ENCODE peak calls at places on chromosomes 5 and 9, in six cellular contexts. One of them, this sample, is unnamed. For H3K79me2, the result is how much of the 10 kb centered on the place peaks cover.

GRCh38 chr9:115046786-115047185 is 71.2 kb downstream of the TNC start:
- DNase-seq in HepG2: no peak
- DNase-seq in SK-N-SH: no peak
- DNase-seq in HCT116: no peak
- DNase-seq in K562: no peak
- DNase-seq in H1: no peak
- DNase-seq in this sample: no peak

GRCh38 chr5:176817864-176818377 is 7.6 kb downstream of the UNC5A start:
- DNase-seq in HepG2: no peak
- DNase-seq in SK-N-SH: peak
- DNase-seq in HCT116: no peak
- DNase-seq in K562: peak
- DNase-seq in H1: no peak
- DNase-seq in this sample: peak

GRCh38 chr9:20236676-20237075 is 385.6 kb downstream of the MLLT3 start:
- DNase-seq in HepG2: peak
- DNase-seq in SK-N-SH: no peak
- DNase-seq in HCT116: no peak
- DNase-seq in K562: no peak
- DNase-seq in H1: no peak
- DNase-seq in this sample: no peak

GRCh38 chr5:79074641-79075040 is 5.1 kb downstream of the BHMT2 start:
- DNase-seq in HepG2: peak
- DNase-seq in SK-N-SH: no peak
- DNase-seq in HCT116: no peak
- DNase-seq in K562: no peak
- DNase-seq in H1: no peak
- DNase-seq in this sample: no peak

GRCh38 chr5:77426670-77427069 is 65.4 kb downstream of the WDR41 start:
- DNase-seq in HepG2: peak
- DNase-seq in SK-N-SH: no peak
- DNase-seq in HCT116: no peak
- DNase-seq in K562: no peak
- DNase-seq in H1: no peak
- DNase-seq in this sample: no peak

GRCh38 chr9:87350915-87351314 is 146.8 kb upstream of the DAPK1 start:
- DNase-seq in HepG2: no peak
- DNase-seq in SK-N-SH: no peak
- DNase-seq in HCT116: no peak
- DNase-seq in K562: no peak
- DNase-seq in H1: no peak
- DNase-seq in this sample: no peak

GRCh38 chr5:54272746-54273145 is 37.6 kb downstream of the ARL15 start:
- DNase-seq in HepG2: no peak
- DNase-seq in SK-N-SH: no peak
- DNase-seq in HCT116: no peak
- DNase-seq in K562: no peak
- DNase-seq in H1: no peak
- DNase-seq in this sample: no peak

GRCh38 chr5:176418251-176418650 is 1.9 kb upstream of the CLTB start:
- DNase-seq in HepG2: peak
- DNase-seq in SK-N-SH: no peak
- DNase-seq in HCT116: no peak
- DNase-seq in K562: no peak
- DNase-seq in H1: no peak
- DNase-seq in this sample: peak

GRCh38 chr5:6359941-6360683 is 18.2 kb downstream of the MED10 start:
- DNase-seq in HepG2: no peak
- DNase-seq in SK-N-SH: peak
- DNase-seq in HCT116: no peak
- DNase-seq in K562: no peak
- DNase-seq in H1: no peak
- DNase-seq in this sample: no peak

GRCh38 chr9:125889122-125889523 is 141.9 kb downstream of the PBX3 start:
- DNase-seq in HepG2: no peak
- DNase-seq in SK-N-SH: peak
- DNase-seq in HCT116: no peak
- DNase-seq in K562: no peak
- DNase-seq in H1: no peak
- DNase-seq in this sample: peak

GRCh38 chr5:58582004-58582403 is 871 bp upstream of the RAB3C start:
- DNase-seq in HepG2: no peak
- DNase-seq in SK-N-SH: peak
- DNase-seq in HCT116: no peak
- DNase-seq in K562: no peak
- DNase-seq in H1: no peak
- DNase-seq in this sample: no peak

GRCh38 chr5:140039561-140039960 is 3.5 kb downstream of the NRG2 start:
- DNase-seq in HepG2: no peak
- DNase-seq in SK-N-SH: no peak
- DNase-seq in HCT116: no peak
- DNase-seq in K562: no peak
- DNase-seq in H1: no peak
- DNase-seq in this sample: no peak

GRCh38 chr9:19085295-19085694 is 17.4 kb downstream of the HAUS6 start:
- DNase-seq in HepG2: peak
- DNase-seq in SK-N-SH: peak
- DNase-seq in HCT116: peak
- DNase-seq in K562: peak
- DNase-seq in H1: no peak
- DNase-seq in this sample: peak

GRCh38 chr9:72151099-72151498 is 1.9 kb downstream of the GDA start:
- DNase-seq in HepG2: no peak
- DNase-seq in SK-N-SH: no peak
- DNase-seq in HCT116: no peak
- DNase-seq in K562: no peak
- DNase-seq in H1: no peak
- DNase-seq in this sample: no peak

GRCh38 chr5:141958113-141958512 is at the start of gene PCDH12:
- DNase-seq in HepG2: no peak
- DNase-seq in SK-N-SH: peak
- DNase-seq in HCT116: no peak
- DNase-seq in K562: no peak
- DNase-seq in H1: no peak
- DNase-seq in this sample: peak

GRCh38 chr5:176501333-176501732 is 35.9 kb downstream of the RNF44 start:
- DNase-seq in HepG2: no peak
- DNase-seq in SK-N-SH: no peak
- DNase-seq in HCT116: no peak
- DNase-seq in K562: no peak
- DNase-seq in H1: no peak
- DNase-seq in this sample: no peak

GRCh38 chr5:180330810-180331646 is 22.1 kb downstream of the GFPT2 start:
- DNase-seq in HepG2: peak
- DNase-seq in SK-N-SH: no peak
- DNase-seq in HCT116: peak
- DNase-seq in K562: no peak
- DNase-seq in H1: no peak
- DNase-seq in this sample: peak

GRCh38 chr9:13817754-13818278 is 496.1 kb downstream of the NFIB start:
- DNase-seq in HepG2: no peak
- DNase-seq in SK-N-SH: no peak
- DNase-seq in HCT116: no peak
- DNase-seq in K562: no peak
- DNase-seq in H1: no peak
- DNase-seq in this sample: no peak

GRCh38 chr9:3968891-3969290 is 331.0 kb downstream of the GLIS3 start:
- DNase-seq in HepG2: peak
- DNase-seq in SK-N-SH: no peak
- DNase-seq in HCT116: peak
- DNase-seq in K562: no peak
- DNase-seq in H1: no peak
- DNase-seq in this sample: no peak

GRCh38 chr9:34554211-34555001 is 31.6 kb upstream of the ENHO start:
- DNase-seq in HepG2: no peak
- DNase-seq in SK-N-SH: peak
- DNase-seq in HCT116: no peak
- DNase-seq in K562: no peak
- DNase-seq in H1: no peak
- DNase-seq in this sample: no peak

GRCh38 chr9:134863306-134863902 is 17.2 kb upstream of the FCN2 start:
- DNase-seq in HepG2: no peak
- DNase-seq in SK-N-SH: no peak
- DNase-seq in HCT116: no peak
- DNase-seq in K562: no peak
- DNase-seq in H1: no peak
- DNase-seq in this sample: no peak
- H3K79me2 ChIP-seq in HepG2: under half
- H3K79me2 ChIP-seq in SK-N-SH: under half
- H3K79me2 ChIP-seq in HCT116: under half
- H3K79me2 ChIP-seq in K562: under half
- H3K79me2 ChIP-seq in H1: under half
- H3K79me2 ChIP-seq in this sample: under half

GRCh38 chr5:42720242-42720641 is 36.4 kb upstream of the CCDC152 start:
- DNase-seq in HepG2: no peak
- DNase-seq in SK-N-SH: no peak
- DNase-seq in HCT116: no peak
- DNase-seq in K562: no peak
- DNase-seq in H1: no peak
- DNase-seq in this sample: no peak
- TF ChIP-seq MAX in HepG2: no peak
- TF ChIP-seq MAX in SK-N-SH: no peak
- TF ChIP-seq MAX in HCT116: no peak
- TF ChIP-seq MAX in K562: no peak
- TF ChIP-seq MAX in H1: no peak
- TF ChIP-seq MAX in this sample: no peak

DNA sequence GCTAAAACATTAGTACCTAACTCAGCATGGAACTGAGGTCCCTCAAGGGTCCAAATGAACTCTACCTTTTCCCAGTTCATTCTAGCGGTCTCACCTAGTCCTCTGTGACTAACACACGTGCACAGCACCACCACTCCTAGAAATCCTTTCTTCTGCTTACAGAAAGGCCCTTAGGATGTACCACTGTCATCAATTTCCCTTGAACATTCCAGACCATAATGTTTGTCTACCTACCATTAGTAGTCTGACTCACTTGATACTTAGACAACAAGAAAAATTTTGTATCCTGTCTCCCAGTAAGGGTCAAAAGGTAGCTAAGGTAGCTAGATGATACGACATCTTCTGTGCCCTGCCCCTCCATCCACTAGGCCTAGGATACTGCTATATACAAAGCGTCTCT is 166.6 kb downstream of the TSSK1B start:
- DNase-seq in HepG2: no peak
- DNase-seq in SK-N-SH: no peak
- DNase-seq in HCT116: no peak
- DNase-seq in K562: no peak
- DNase-seq in H1: no peak
- DNase-seq in this sample: no peak
- H3K79me2 ChIP-seq in HepG2: under half
- H3K79me2 ChIP-seq in SK-N-SH: under half
- H3K79me2 ChIP-seq in HCT116: under half
- H3K79me2 ChIP-seq in K562: under half
- H3K79me2 ChIP-seq in H1: half or more
- H3K79me2 ChIP-seq in this sample: under half

DNA sequence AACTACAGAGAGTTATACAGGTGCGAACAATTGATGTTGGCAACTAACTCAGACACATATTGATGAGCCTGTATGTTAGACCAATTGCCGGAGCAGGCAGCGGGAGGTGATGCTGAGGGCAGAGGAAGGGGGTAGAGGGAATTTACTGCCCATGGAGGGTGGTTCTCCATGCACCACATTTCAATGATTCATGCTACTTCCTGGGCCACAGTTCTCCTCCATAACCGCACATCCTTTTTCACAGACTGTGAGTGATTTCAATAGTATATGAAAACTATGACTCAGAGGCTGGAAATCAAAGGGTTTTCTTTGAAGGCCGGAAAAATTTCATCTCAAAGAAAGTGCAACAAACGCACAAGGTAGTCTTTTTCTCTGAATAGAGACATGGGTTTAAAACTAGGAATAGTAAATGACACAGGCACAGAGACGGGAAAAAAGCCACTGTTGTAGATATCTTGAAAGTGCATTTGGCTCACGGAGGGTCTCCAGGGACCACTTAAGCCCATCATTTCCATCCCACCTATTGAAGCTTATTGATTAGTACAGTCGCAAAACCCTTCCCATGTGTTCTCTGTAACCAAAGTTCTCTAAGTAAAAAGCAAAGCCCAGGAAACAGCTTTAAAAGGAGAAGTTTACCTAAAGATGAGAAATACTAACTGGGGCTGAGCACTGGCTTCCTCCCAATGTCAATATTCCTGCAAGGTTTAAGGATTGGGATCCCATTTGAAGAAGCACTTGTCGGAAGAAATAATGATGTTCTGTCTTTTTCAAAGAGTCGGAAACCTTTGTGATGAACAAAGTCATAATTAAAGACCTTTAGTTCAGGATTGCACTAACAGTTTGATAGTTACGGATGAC is 28.0 kb upstream of the ADAM19 start:
- DNase-seq in HepG2: peak
- DNase-seq in SK-N-SH: no peak
- DNase-seq in HCT116: peak
- DNase-seq in K562: no peak
- DNase-seq in H1: no peak
- DNase-seq in this sample: peak
- TF ChIP-seq MAX in HepG2: no peak
- TF ChIP-seq MAX in SK-N-SH: peak
- TF ChIP-seq MAX in HCT116: no peak
- TF ChIP-seq MAX in K562: no peak
- TF ChIP-seq MAX in H1: no peak
- TF ChIP-seq MAX in this sample: no peak

GRCh38 chr9:36442710-36443109 is 42.6 kb upstream of the RNF38 start:
- DNase-seq in HepG2: no peak
- DNase-seq in SK-N-SH: no peak
- DNase-seq in HCT116: no peak
- DNase-seq in K562: no peak
- DNase-seq in H1: no peak
- DNase-seq in this sample: no peak
- H3K79me2 ChIP-seq in HepG2: under half
- H3K79me2 ChIP-seq in SK-N-SH: half or more
- H3K79me2 ChIP-seq in HCT116: under half
- H3K79me2 ChIP-seq in K562: under half
- H3K79me2 ChIP-seq in H1: half or more
- H3K79me2 ChIP-seq in this sample: under half

GRCh38 chr5:143501176-143501840 is 97.8 kb upstream of the NR3C1 start:
- DNase-seq in HepG2: no peak
- DNase-seq in SK-N-SH: no peak
- DNase-seq in HCT116: no peak
- DNase-seq in K562: no peak
- DNase-seq in H1: no peak
- DNase-seq in this sample: no peak
- TF ChIP-seq MAX in HepG2: no peak
- TF ChIP-seq MAX in SK-N-SH: no peak
- TF ChIP-seq MAX in HCT116: no peak
- TF ChIP-seq MAX in K562: no peak
- TF ChIP-seq MAX in H1: no peak
- TF ChIP-seq MAX in this sample: no peak

DNA sequence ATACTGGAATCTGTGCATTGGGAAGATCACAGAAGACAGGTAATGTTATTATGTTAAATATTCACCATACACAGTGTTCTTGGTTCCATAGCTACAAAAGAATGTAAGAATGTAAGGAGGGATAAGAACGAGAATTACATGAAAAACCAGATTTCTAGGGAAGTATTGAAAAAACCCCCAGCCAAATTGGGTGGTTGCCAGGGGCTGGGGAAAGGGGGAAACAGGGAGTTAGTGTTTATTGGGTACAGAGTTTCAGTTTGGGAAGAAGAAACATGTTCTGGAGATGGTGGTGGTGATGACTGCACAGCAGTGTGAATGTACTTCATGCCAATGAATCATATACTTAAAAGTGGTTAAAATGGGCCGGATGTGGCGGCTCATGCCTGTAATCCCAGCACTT is 40.4 kb downstream of the GLRX start:
- DNase-seq in HepG2: no peak
- DNase-seq in SK-N-SH: no peak
- DNase-seq in HCT116: no peak
- DNase-seq in K562: no peak
- DNase-seq in H1: no peak
- DNase-seq in this sample: no peak
- H3K79me2 ChIP-seq in HepG2: under half
- H3K79me2 ChIP-seq in SK-N-SH: under half
- H3K79me2 ChIP-seq in HCT116: under half
- H3K79me2 ChIP-seq in K562: under half
- H3K79me2 ChIP-seq in H1: under half
- H3K79me2 ChIP-seq in this sample: under half

This sample was measured in endothelial cell of umbilical vein.